ENCODE peak calls at places on chromosomes 11 and 22, in eight cellular contexts. X, L, Y, T, G, U, P and H are unnamed samples.

GRCh38 chr22:35310556-35311550 is 11.2 kb downstream of the TOM1 start:
- DNase-seq in L (peak; percentile 74), X (no peak), U (no peak), T (no peak), Y (no peak), P (no peak), G (no peak), H (peak; percentile 61)

GRCh38 chr22:49460662-49461371 is 366.9 kb downstream of the BRD1 start:
- DNase-seq in L (no peak), U (no peak), G (no peak), Y (no peak), P (no peak), X (no peak), T (no peak), H (no peak)

GRCh38 chr11:34395916-34396555 is 38.2 kb upstream of the ABTB2 start:
- DNase-seq in Y (peak; percentile 51), P (no peak), G (no peak), X (no peak), L (peak; percentile 86), T (no peak), U (no peak), H (no peak)

GRCh38 chr11:79570104-79570503 is 129.3 kb upstream of the TENM4 start:
- DNase-seq in U (no peak), G (no peak), P (no peak), L (no peak), T (no peak), X (no peak), Y (no peak), H (no peak)

GRCh38 chr11:102516179-102516578 is 14.4 kb downstream of the MMP7 start:
- DNase-seq in P (no peak), X (no peak), G (no peak), T (no peak), Y (no peak), L (no peak), U (no peak), H (no peak)

GRCh38 chr11:65103476-65103875 is 7.5 kb downstream of the VPS51 start:
- DNase-seq in P (no peak), L (no peak), T (no peak), G (no peak), U (no peak), X (no peak), Y (no peak), H (no peak)

GRCh38 chr11:64053699-64054098 is 18.0 kb downstream of the FLRT1 start:
- DNase-seq in X (no peak), L (no peak), P (no peak), T (no peak), G (no peak), U (no peak), Y (no peak), H (peak; percentile 97)

GRCh38 chr22:37165940-37166674 is 16.4 kb upstream of the IL2RB start:
- DNase-seq in U (no peak), X (no peak), T (no peak), L (no peak), G (peak; percentile 47), P (no peak), Y (no peak), H (no peak)

GRCh38 chr11:116373107-116373506 is 399.7 kb downstream of the BUD13 start:
- DNase-seq in T (no peak), G (no peak), Y (no peak), X (no peak), U (no peak), L (no peak), P (no peak), H (no peak)

GRCh38 chr11:44617671-44618461 is 52.4 kb downstream of the CD82 start:
- DNase-seq in T (no peak), X (no peak), P (no peak), Y (no peak), U (no peak), G (no peak), L (no peak), H (no peak)

GRCh38 chr22:24429411-24430365 is 2.3 kb downstream of the ADORA2A start:
- DNase-seq in T (peak; percentile 81), Y (no peak), U (no peak), P (no peak), X (peak; percentile 62), L (peak; percentile 37), G (peak; percentile 68), H (peak; percentile 79)

GRCh38 chr11:86395061-86395551 is 20.4 kb downstream of the CCDC81 start:
- DNase-seq in T (no peak), Y (no peak), U (no peak), L (peak; percentile 74), X (no peak), G (no peak), P (no peak), H (peak; percentile 16)

GRCh38 chr11:5369793-5370192 is 13.8 kb upstream of the OR51M1 start:
- DNase-seq in G (no peak), P (no peak), L (no peak), Y (peak; percentile 51), T (peak; percentile 17), U (peak; percentile 4), X (no peak), H (peak; percentile 22)

GRCh38 chr11:57476883-57477506 is 16.7 kb downstream of the RTN4RL2 start:
- DNase-seq in G (peak; percentile 82), T (peak; percentile 86), X (no peak), P (no peak), U (no peak), L (no peak), Y (no peak), H (peak; percentile 90)

GRCh38 chr11:87338046-87338639 is 300.4 kb downstream of the TMEM135 start:
- DNase-seq in T (no peak), X (no peak), L (peak; percentile 2), Y (no peak), P (no peak), U (no peak), G (no peak), H (no peak)

GRCh38 chr11:6438979-6439571 is 1.7 kb downstream of the HPX start:
- DNase-seq in Y (no peak), U (no peak), X (peak; percentile 9), G (no peak), P (peak; percentile 19), T (no peak), L (peak; percentile 65), H (peak; percentile 64)

GRCh38 chr11:34907934-34908593 is 8.1 kb downstream of the APIP start:
- DNase-seq in T (peak; percentile 5), X (no peak), G (no peak), P (no peak), Y (no peak), U (no peak), L (no peak), H (no peak)

GRCh38 chr11:16356057-16356750 is at the start of gene SOX6:
- DNase-seq in G (no peak), L (peak; percentile 59), P (no peak), T (no peak), U (no peak), Y (no peak), X (no peak), H (peak; percentile 0)

GRCh38 chr22:45212306-45212709 is 28.4 kb downstream of the KIAA0930 start:
- DNase-seq in L (peak; percentile 66), G (peak; percentile 90), T (no peak), U (no peak), X (no peak), Y (peak; percentile 91), P (peak; percentile 35), H (peak; percentile 76)

GRCh38 chr11:30406978-30407762 is 84.3 kb downstream of the ARL14EP start:
- DNase-seq in T (no peak), G (no peak), X (no peak), Y (no peak), U (no peak), P (no peak), L (peak; percentile 58), H (peak; percentile 21)

GRCh38 chr11:83645561-83645960 is 359.4 kb upstream of the CCDC90B start:
- DNase-seq in L (no peak), G (no peak), P (no peak), Y (no peak), U (no peak), X (no peak), T (no peak), H (no peak)

GRCh38 chr11:68127791-68128681 is 6.8 kb upstream of the CHKA start:
- DNase-seq in L (peak; percentile 21), P (no peak), Y (no peak), G (peak; percentile 67), X (no peak), U (no peak), T (no peak), H (peak; percentile 99)

GRCh38 chr22:32801436-32802290 is at the start of gene TIMP3:
- DNase-seq in L (no peak), P (no peak), X (peak; percentile 12), T (no peak), G (peak; percentile 92), Y (peak; percentile 64), U (no peak), H (peak; percentile 98)

GRCh38 chr11:7555067-7555699 is 41.4 kb downstream of the PPFIBP2 start:
- DNase-seq in G (peak; percentile 94), L (peak; percentile 46), P (no peak), X (no peak), T (no peak), Y (no peak), U (no peak), H (no peak)

GRCh38 chr11:41996558-41996957 is 537.1 kb upstream of the LRRC4C start:
- DNase-seq in U (no peak), P (no peak), X (no peak), L (no peak), G (no peak), Y (no peak), T (no peak), H (no peak)

GRCh38 chr11:14445542-14446530 is 53.8 kb downstream of the COPB1 start:
- DNase-seq in U (no peak), Y (no peak), G (no peak), L (no peak), X (no peak), T (no peak), P (no peak), H (no peak)

GRCh38 chr11:118295199-118295598 is 9.3 kb upstream of the CD3E start:
- DNase-seq in X (no peak), T (no peak), G (no peak), Y (no peak), U (no peak), P (no peak), L (no peak), H (peak; percentile 22)

GRCh38 chr22:26401726-26402125 is 27.3 kb upstream of the ASPHD2 start:
- DNase-seq in X (no peak), P (no peak), Y (no peak), G (no peak), L (no peak), U (no peak), T (no peak), H (no peak)

GRCh38 chr11:109939176-109939810 is 153.9 kb upstream of the ZC3H12C start:
- DNase-seq in T (peak; percentile 36), L (peak; percentile 85), U (peak; percentile 67), X (no peak), Y (peak; percentile 41), G (no peak), P (peak; percentile 48), H (peak; percentile 27)